ENCODE peak calls at places on chromosome 18, in five cellular contexts. U is Panc1, K is choroid plexus epithelial cell, J is psoas muscle, P is pancreas. W is an unnamed sample.

GRCh38 chr18:5444847-5445246 is 99.0 kb downstream of the EPB41L3 start:
- DNase-seq in U (no peak), K (no peak), J (no peak), P (no peak), W (no peak)

GRCh38 chr18:72866901-72867701 is 686 bp downstream of the NETO1 start:
- DNase-seq in U (no peak), K (peak; percentile 9), J (no peak), P (no peak), W (no peak)

GRCh38 chr18:48655460-48655859 is 116.6 kb downstream of the CTIF start:
- DNase-seq in U (no peak), K (no peak), J (no peak), P (no peak), W (no peak)

GRCh38 chr18:10301831-10302483 is 152.5 kb upstream of the APCDD1 start:
- DNase-seq in U (no peak), K (no peak), J (peak; percentile 64), P (no peak), W (no peak)

GRCh38 chr18:23257686-23258565 is 122.6 kb downstream of the CABLES1 start:
- DNase-seq in U (no peak), K (peak; percentile 14), J (no peak), P (no peak), W (peak; percentile 56)

GRCh38 chr18:31225668-31226067 is 63.0 kb upstream of the DSC1 start:
- DNase-seq in U (no peak), K (peak; percentile 93), J (no peak), P (no peak), W (no peak)

GRCh38 chr18:69636529-69637301 is 236.0 kb downstream of the DOK6 start:
- DNase-seq in U (no peak), K (peak; percentile 9), J (no peak), P (no peak), W (no peak)

GRCh38 chr18:75072672-75073371 is 136.1 kb downstream of the PTGR3 start:
- DNase-seq in U (no peak), K (no peak), J (no peak), P (no peak), W (no peak)

GRCh38 chr18:67705748-67706147 is 189.2 kb upstream of the DSEL start:
- DNase-seq in U (no peak), K (peak; percentile 50), J (no peak), P (no peak), W (no peak)

GRCh38 chr18:55908790-55909408 is 320.9 kb upstream of the TCF4 start:
- DNase-seq in U (no peak), K (no peak), J (no peak), P (no peak), W (no peak)

GRCh38 chr18:71239111-71239624 is 950.3 kb downstream of the SOCS6 start:
- DNase-seq in U (no peak), K (no peak), J (no peak), P (no peak), W (no peak)

GRCh38 chr18:5895300-5895885 is at the start of gene TMEM200C:
- DNase-seq in U (no peak), K (no peak), J (no peak), P (no peak), W (peak; percentile 42)

GRCh38 chr18:72086421-72086820 is 457.7 kb downstream of the CBLN2 start:
- DNase-seq in U (no peak), K (peak; percentile 56), J (no peak), P (no peak), W (no peak)

GRCh38 chr18:38980420-38980819 is 1414.8 kb upstream of the CELF4 start:
- DNase-seq in U (no peak), K (no peak), J (no peak), P (no peak), W (no peak)
- TF ChIP-seq CTCF in U (no peak), K (no peak), J (no peak), P (no peak), W (no peak)

GRCh38 chr18:12057419-12058039 is 36.1 kb upstream of the ANKRD62 start:
- DNase-seq in U (no peak), K (no peak), J (no peak), P (no peak), W (no peak)
- TF ChIP-seq CTCF in U (no peak), K (no peak), J (no peak), P (no peak), W (no peak)

GRCh38 chr18:8520266-8520665 is 89.0 kb upstream of the RAB12 start:
- DNase-seq in U (no peak), K (no peak), J (no peak), P (no peak), W (no peak)

GRCh38 chr18:8529609-8530008 is 79.6 kb upstream of the RAB12 start:
- DNase-seq in U (no peak), K (no peak), J (no peak), P (no peak), W (no peak)

GRCh38 chr18:8522756-8523155 is 86.5 kb upstream of the RAB12 start:
- DNase-seq in U (no peak), K (no peak), J (no peak), P (no peak), W (no peak)

GRCh38 chr18:8526316-8526715 is 82.9 kb upstream of the RAB12 start:
- DNase-seq in U (no peak), K (no peak), J (no peak), P (no peak), W (no peak)

DNA sequence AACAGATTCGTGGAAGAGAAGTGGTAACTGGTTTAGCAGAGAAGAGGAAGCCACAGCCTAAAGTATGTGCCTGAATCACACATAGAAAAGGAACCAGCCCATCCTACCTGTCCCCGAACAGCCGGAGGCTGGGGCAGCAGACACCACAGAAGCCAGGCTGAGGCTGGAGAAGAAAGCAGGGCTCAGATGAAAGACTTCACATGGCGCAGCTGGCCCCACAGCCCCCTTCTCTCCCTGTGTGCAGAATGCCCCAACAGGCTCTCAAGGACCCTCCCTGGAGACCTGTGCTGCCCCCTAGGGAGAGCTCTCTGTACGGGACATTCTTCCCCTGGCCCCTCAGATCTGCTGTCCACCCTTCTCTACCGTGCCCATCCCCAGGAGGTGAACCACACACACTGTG is 83.5 kb upstream of the RAB12 start:
- DNase-seq in U (no peak), K (no peak), J (no peak), P (no peak), W (no peak)
- TF ChIP-seq CTCF in U (peak; percentile 50), K (peak; percentile 38), J (no peak), P (no peak), W (no peak)

GRCh38 chr18:3122851-3123250 is 96.9 kb downstream of the MYOM1 start:
- DNase-seq in U (no peak), K (no peak), J (no peak), P (no peak), W (no peak)

GRCh38 chr18:3119401-3120323 is 100.1 kb downstream of the MYOM1 start:
- DNase-seq in U (peak; percentile 7), K (peak; percentile 13), J (no peak), P (no peak), W (peak; percentile 43)

GRCh38 chr18:3120356-3120755 is 99.4 kb downstream of the MYOM1 start:
- DNase-seq in U (no peak), K (no peak), J (no peak), P (no peak), W (no peak)

GRCh38 chr18:3118195-3119010 is 101.4 kb downstream of the MYOM1 start:
- DNase-seq in U (no peak), K (no peak), J (no peak), P (peak; percentile 15), W (peak; percentile 54)

GRCh38 chr18:3121256-3121655 is 98.5 kb downstream of the MYOM1 start:
- DNase-seq in U (no peak), K (peak; percentile 53), J (no peak), P (no peak), W (no peak)
- TF ChIP-seq CTCF in U (no peak), K (peak; percentile 51), J (no peak), P (no peak), W (no peak)

GRCh38 chr18:50299626-50300388 is 12.3 kb upstream of the CXXC1 start:
- DNase-seq in U (no peak), K (no peak), J (no peak), P (no peak), W (no peak)

GRCh38 chr18:50293039-50293438 is 5.5 kb upstream of the CXXC1 start:
- DNase-seq in U (no peak), K (no peak), J (no peak), P (no peak), W (no peak)

GRCh38 chr18:50297621-50298442 is 10.3 kb upstream of the CXXC1 start:
- DNase-seq in U (no peak), K (peak; percentile 84), J (peak; percentile 84), P (peak; percentile 80), W (peak; percentile 82)

GRCh38 chr18:50301074-50301473 is 13.6 kb upstream of the CXXC1 start:
- DNase-seq in U (no peak), K (no peak), J (no peak), P (no peak), W (no peak)

DNA sequence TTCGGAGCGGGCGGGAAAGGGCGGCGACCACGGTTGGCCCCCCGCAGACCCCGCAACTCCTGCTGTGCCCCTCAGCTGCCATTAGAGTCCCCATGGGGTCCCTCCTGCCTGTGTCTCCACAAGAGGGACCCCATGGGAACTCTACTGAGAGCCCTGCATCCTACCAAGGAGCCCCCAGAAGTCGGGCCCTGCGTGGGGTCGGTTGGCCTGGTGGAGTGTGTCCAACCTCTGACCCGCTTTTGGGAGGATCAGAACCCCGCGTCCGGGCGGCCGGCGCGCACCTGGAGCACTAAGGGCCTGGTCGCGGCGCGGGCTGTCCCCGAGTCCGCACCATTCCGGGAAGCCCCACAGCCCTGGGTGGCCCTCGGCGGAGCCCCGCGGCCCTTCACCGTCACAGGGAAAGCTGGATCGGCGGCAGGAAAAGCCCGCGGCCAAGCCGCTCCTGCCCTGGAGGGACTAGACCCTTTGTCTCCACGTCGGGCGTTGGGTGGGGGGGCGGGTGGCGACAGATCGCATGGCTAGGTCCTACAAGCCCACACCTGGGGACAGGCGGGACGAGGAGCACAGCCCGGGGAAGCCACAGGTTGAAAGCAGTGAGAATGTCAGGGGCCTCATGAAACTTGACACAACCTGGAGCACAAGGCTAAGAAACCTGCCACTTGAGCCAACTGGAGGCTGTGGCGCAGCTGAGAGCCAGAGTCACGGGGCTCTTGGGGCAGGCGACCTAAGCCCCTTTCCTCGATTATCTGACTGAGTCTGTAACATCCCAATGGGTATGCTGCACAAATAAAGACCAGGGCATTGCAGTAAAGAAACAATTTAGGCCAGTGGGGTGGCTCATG is 11.2 kb upstream of the CXXC1 start:
- DNase-seq in U (no peak), K (no peak), J (no peak), P (no peak), W (peak; percentile 85)
- TF ChIP-seq CTCF in U (no peak), K (no peak), J (no peak), P (no peak), W (no peak)

GRCh38 chr18:76923485-76924085 is 101.2 kb downstream of the ZNF236 start:
- DNase-seq in U (peak; percentile 15), K (peak; percentile 50), J (no peak), P (no peak), W (no peak)
- TF ChIP-seq CTCF in U (peak; percentile 96), K (peak; percentile 67), J (peak; percentile 9), P (no peak), W (no peak)